ENCODE peak calls at places on chromosomes 12 and 14, in five cellular contexts. F, G, Y, I and M are unnamed samples.
A peak's percentile ranks its signal among the peaks of the same experiment; 100 is the strongest.

GRCh38 chr12:124388679-124389536 is 94.0 kb downstream of the RFLNA start:
- DNase-seq in F (peak; percentile 93), G (peak; percentile 63), Y (peak; percentile 89), I (peak; percentile 85), M (peak; percentile 81)

GRCh38 chr14:69260979-69261605 is 1.1 kb downstream of the GALNT16 start:
- DNase-seq in F (peak; percentile 75), G (no peak), Y (no peak), I (no peak), M (no peak)

GRCh38 chr14:73344304-73344703 is 107.0 kb downstream of the PAPLN start:
- DNase-seq in F (no peak), G (no peak), Y (no peak), I (no peak), M (no peak)

GRCh38 chr14:85576848-85577541 is 47.1 kb downstream of the FLRT2 start:
- DNase-seq in F (no peak), G (no peak), Y (no peak), I (no peak), M (peak; percentile 30)

GRCh38 chr12:3035815-3036702 is 41.1 kb upstream of the TSPAN9 start:
- DNase-seq in F (no peak), G (no peak), Y (no peak), I (no peak), M (no peak)

GRCh38 chr14:74627071-74627470 is 15.0 kb upstream of the LTBP2 start:
- DNase-seq in F (no peak), G (no peak), Y (no peak), I (no peak), M (no peak)

GRCh38 chr14:104393199-104393897 is 186.2 kb upstream of the C14orf180 start:
- DNase-seq in F (peak; percentile 74), G (no peak), Y (no peak), I (no peak), M (no peak)

GRCh38 chr12:51593539-51593938 is 2.5 kb downstream of the SCN8A start:
- DNase-seq in F (no peak), G (peak; percentile 43), Y (no peak), I (no peak), M (peak; percentile 55)

GRCh38 chr14:95311752-95312151 is 8.0 kb downstream of the CLMN start:
- DNase-seq in F (no peak), G (no peak), Y (peak; percentile 60), I (no peak), M (no peak)

GRCh38 chr14:73576391-73576790 is 7.4 kb downstream of the ACOT2 start:
- DNase-seq in F (no peak), G (no peak), Y (no peak), I (no peak), M (no peak)

GRCh38 chr14:71142375-71143038 is 235.2 kb downstream of the PCNX1 start:
- DNase-seq in F (no peak), G (peak; percentile 91), Y (no peak), I (no peak), M (peak; percentile 100)

GRCh38 chr12:53530920-53531319 is 23.6 kb upstream of the NPFF start:
- DNase-seq in F (no peak), G (no peak), Y (no peak), I (no peak), M (peak; percentile 40)

GRCh38 chr14:92004062-92004461 is 35.8 kb downstream of the TRIP11 start:
- DNase-seq in F (no peak), G (no peak), Y (no peak), I (no peak), M (peak; percentile 7)

GRCh38 chr14:39169541-39169900 is 612 bp downstream of the TRAPPC6B start:
- DNase-seq in F (no peak), G (no peak), Y (no peak), I (no peak), M (peak; percentile 4)

GRCh38 chr14:65834051-65834450 is 421.5 kb downstream of the FUT8 start:
- DNase-seq in F (no peak), G (no peak), Y (no peak), I (no peak), M (no peak)

GRCh38 chr14:96267916-96268315 is 11.9 kb downstream of the BDKRB1 start:
- DNase-seq in F (no peak), G (no peak), Y (no peak), I (no peak), M (no peak)

GRCh38 chr12:109943811-109944210 is 43.7 kb downstream of the TCHP start:
- DNase-seq in F (no peak), G (no peak), Y (no peak), I (no peak), M (no peak)

GRCh38 chr12:19757317-19757877 is 318.1 kb downstream of the AEBP2 start:
- DNase-seq in F (no peak), G (no peak), Y (no peak), I (no peak), M (peak; percentile 52)

GRCh38 chr12:2336409-2336829 is 283.6 kb downstream of the CACNA1C start:
- DNase-seq in F (no peak), G (peak; percentile 85), Y (no peak), I (peak; percentile 28), M (peak; percentile 96)

GRCh38 chr12:95701722-95702418 is 88.7 kb downstream of the NTN4 start:
- DNase-seq in F (no peak), G (no peak), Y (no peak), I (no peak), M (peak; percentile 1)

GRCh38 chr14:97458302-97459137 is 661.3 kb downstream of the VRK1 start:
- DNase-seq in F (peak; percentile 90), G (no peak), Y (peak; percentile 56), I (no peak), M (no peak)
- H3K4me3 ChIP-seq in F (peak overlapping the region; percentile 66), G (no peak overlapping the region), Y (peak overlapping the region; percentile 39), I (no peak overlapping the region), M (peak overlapping the region; percentile 33)

DNA sequence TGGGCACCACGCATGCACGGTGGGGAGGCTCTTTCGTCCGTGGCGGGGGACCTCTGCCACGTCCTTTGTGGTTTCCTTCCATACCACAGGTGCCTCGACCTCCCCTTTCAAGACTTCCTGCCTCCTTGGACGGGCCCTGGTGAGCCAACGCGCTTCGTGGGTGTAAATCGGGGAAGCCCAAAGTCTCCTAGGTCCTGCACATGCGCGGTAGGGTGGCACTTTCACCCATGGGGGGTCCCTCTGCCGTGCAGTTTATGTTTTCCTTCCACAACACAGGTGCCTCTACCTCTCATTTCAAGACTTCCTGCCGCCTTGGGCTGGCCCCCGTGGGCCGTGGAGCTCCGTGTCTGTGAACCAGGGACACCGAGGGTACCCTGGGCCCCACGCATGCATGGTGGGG is 349.7 kb downstream of the ALG10 start:
- DNase-seq in F (no peak), G (no peak), Y (no peak), I (no peak), M (no peak)
- H3K9me3 ChIP-seq in F (peaks cover 100% of the 10 kb centered on the region), G (peaks cover 100% of the 10 kb centered on the region), Y (peaks cover 9% of the 10 kb centered on the region), I (no peaks in the 10 kb centered on the region), M (peaks cover 21% of the 10 kb centered on the region)

DNA sequence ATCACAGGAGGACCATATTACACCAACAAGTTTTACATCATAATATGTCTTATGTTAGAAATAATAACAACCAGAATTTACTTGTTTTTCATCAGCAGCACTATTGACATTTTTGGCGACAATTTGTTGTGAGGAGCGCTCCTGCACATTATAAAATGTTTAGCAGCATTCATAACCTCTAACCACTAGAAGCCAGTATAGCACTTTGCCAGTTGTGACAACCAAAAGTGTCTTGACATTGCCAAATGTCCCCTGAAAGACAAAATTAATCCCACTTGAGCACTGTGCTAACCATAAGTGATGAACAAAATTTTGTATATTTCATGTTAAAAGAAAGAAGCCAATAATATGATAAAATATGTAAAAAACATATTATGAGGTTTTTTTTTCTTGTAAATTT is 356.9 kb upstream of the LMO3 start:
- DNase-seq in F (no peak), G (no peak), Y (no peak), I (no peak), M (no peak)
- TF ChIP-seq CTCF in F (no peak), G (no peak), Y (no peak), I (no peak), M (no peak)

GRCh38 chr12:4277856-4278581 is 4.5 kb downstream of the CCND2 start:
- DNase-seq in F (no peak), G (no peak), Y (no peak), I (no peak), M (no peak)

GRCh38 chr12:4276524-4277204 is 3.1 kb downstream of the CCND2 start:
- DNase-seq in F (peak; percentile 91), G (peak; percentile 69), Y (peak; percentile 85), I (peak; percentile 90), M (peak; percentile 65)

GRCh38 chr12:4275869-4276253 is 2.3 kb downstream of the CCND2 start:
- DNase-seq in F (no peak), G (no peak), Y (no peak), I (no peak), M (no peak)

GRCh38 chr12:4278582-4278939 is 5.0 kb downstream of the CCND2 start:
- DNase-seq in F (peak; percentile 87), G (no peak), Y (peak; percentile 90), I (peak; percentile 68), M (no peak)

GRCh38 chr12:4277205-4277543 is 3.6 kb downstream of the CCND2 start:
- DNase-seq in F (no peak), G (no peak), Y (no peak), I (no peak), M (no peak)
- H3K4me3 ChIP-seq in F (peak overlapping the region; percentile 74), G (no peak overlapping the region), Y (no peak overlapping the region), I (no peak overlapping the region), M (no peak overlapping the region)